ENCODE peak calls at places on chromosomes 16 and 17, in five cellular contexts. M is GM10248, N is sigmoid colon, B is A549, J is fibroblast of lung. I is an unnamed sample.

GRCh38 chr17:55513885-55514590 is 2.8 kb upstream of the SMIM36 start:
- DNase-seq in B (peak; percentile 61), J (peak; percentile 31), N (peak; percentile 81), M (peak; percentile 58), I (peak; percentile 77)

GRCh38 chr16:88977028-88977844 is at the start of gene CBFA2T3:
- DNase-seq in B (no peak), M (peak; percentile 62), N (peak; percentile 90), J (no peak), I (peak; percentile 70)

GRCh38 chr16:66441586-66442375 is 14.7 kb downstream of the BEAN1 start:
- DNase-seq in N (no peak), J (peak; percentile 73), B (no peak), M (no peak), I (no peak)

GRCh38 chr16:67470314-67470713 is 10.6 kb downstream of the ATP6V0D1 start:
- DNase-seq in N (peak; percentile 86), M (no peak), B (no peak), J (no peak), I (no peak)

GRCh38 chr17:7590743-7591142 is 849 bp upstream of the SOX15 start:
- DNase-seq in M (no peak), B (peak; percentile 69), J (peak; percentile 76), N (no peak), I (no peak)

GRCh38 chr17:63925615-63926014 is 6.5 kb downstream of the CD79B start:
- DNase-seq in B (no peak), J (no peak), M (no peak), N (no peak), I (no peak)

GRCh38 chr17:71828182-71828596 is 292.6 kb upstream of the SOX9 start:
- DNase-seq in M (no peak), N (no peak), J (peak; percentile 82), B (no peak), I (peak; percentile 8)

GRCh38 chr17:51044964-51045363 is 75.7 kb downstream of the SPAG9 start:
- DNase-seq in B (no peak), M (no peak), N (no peak), J (peak; percentile 30), I (no peak)

GRCh38 chr17:7296189-7296861 is 1.9 kb upstream of the YBX2 start:
- DNase-seq in J (peak; percentile 67), M (peak; percentile 87), B (peak; percentile 86), N (peak; percentile 94), I (peak; percentile 95)

GRCh38 chr17:73308017-73308823 is 3.6 kb downstream of the CDC42EP4 start:
- DNase-seq in N (peak; percentile 92), M (no peak), J (peak; percentile 86), B (peak; percentile 92), I (no peak)

GRCh38 chr16:83247767-83248372 is 559.9 kb upstream of the HSBP1 start:
- DNase-seq in B (no peak), M (no peak), N (no peak), J (no peak), I (no peak)

GRCh38 chr17:43768943-43769342 is 9.8 kb downstream of the DUSP3 start:
- DNase-seq in N (no peak), B (no peak), M (no peak), J (no peak), I (no peak)

GRCh38 chr17:34589120-34589965 is 10.0 kb downstream of the TMEM132E start:
- DNase-seq in J (no peak), B (no peak), M (no peak), N (no peak), I (no peak)

GRCh38 chr17:571224-571623 is 143.4 kb downstream of the VPS53 start:
- DNase-seq in M (no peak), B (no peak), J (no peak), N (no peak), I (no peak)

GRCh38 chr17:4362141-4362540 is 4.3 kb downstream of the UBE2G1 start:
- DNase-seq in J (no peak), N (peak; percentile 4), M (no peak), B (no peak), I (no peak)

GRCh38 chr16:79092846-79093245 is 507.7 kb downstream of the MAF start:
- DNase-seq in M (no peak), N (no peak), B (no peak), J (no peak), I (no peak)

GRCh38 chr17:29514792-29515191 is 52.0 kb downstream of the ABHD15 start:
- DNase-seq in J (peak; percentile 24), B (no peak), M (no peak), N (no peak), I (no peak)

GRCh38 chr16:15536813-15537212 is 102.4 kb downstream of the BMERB1 start:
- DNase-seq in M (no peak), N (no peak), B (no peak), J (no peak), I (no peak)

GRCh38 chr16:87436225-87437172 is 44.4 kb downstream of the MAP1LC3B start:
- DNase-seq in M (no peak), J (peak; percentile 70), N (no peak), B (no peak), I (no peak)

GRCh38 chr17:7330099-7331015 is 1.2 kb upstream of the NEURL4 start:
- DNase-seq in B (peak; percentile 100), J (peak; percentile 77), N (peak; percentile 93), M (peak; percentile 88), I (peak; percentile 71)

GRCh38 chr17:42969006-42969581 is 4.8 kb upstream of the AARSD1 start:
- DNase-seq in N (no peak), M (no peak), B (no peak), J (no peak), I (no peak)

GRCh38 chr17:1989135-1989534 is 36.0 kb downstream of the RTN4RL1 start:
- DNase-seq in B (peak; percentile 55), M (no peak), J (peak; percentile 91), N (peak; percentile 80), I (no peak)

GRCh38 chr16:11390573-11391495 is 45.6 kb downstream of the RMI2 start:
- DNase-seq in J (no peak), B (no peak), M (no peak), N (peak; percentile 41), I (no peak)

GRCh38 chr16:3246002-3246401 is 10.4 kb downstream of the MEFV start:
- DNase-seq in B (no peak), J (no peak), N (no peak), M (no peak), I (no peak)

GRCh38 chr17:19645608-19646250 is 2.8 kb upstream of the ALDH3A2 start:
- DNase-seq in N (no peak), J (peak; percentile 33), B (peak; percentile 40), M (peak; percentile 62), I (peak; percentile 61)

GRCh38 chr17:83196973-83197880 is 117.8 kb downstream of the METRNL start:
- DNase-seq in M (no peak), B (no peak), J (no peak), N (peak; percentile 63), I (no peak)

GRCh38 chr17:81484195-81484979 is 28.2 kb downstream of the ACTG1 start:
- DNase-seq in M (peak; percentile 89), J (peak; percentile 69), N (peak; percentile 94), B (peak; percentile 80), I (peak; percentile 93)

GRCh38 chr17:18951941-18952842 is at the start of gene SLC5A10:
- DNase-seq in B (peak; percentile 68), J (no peak), M (no peak), N (no peak), I (no peak)

GRCh38 chr16:48432136-48432535 is 46.9 kb upstream of the SIAH1 start:
- DNase-seq in M (peak; percentile 65), N (no peak), B (no peak), J (no peak), I (no peak)

DNA sequence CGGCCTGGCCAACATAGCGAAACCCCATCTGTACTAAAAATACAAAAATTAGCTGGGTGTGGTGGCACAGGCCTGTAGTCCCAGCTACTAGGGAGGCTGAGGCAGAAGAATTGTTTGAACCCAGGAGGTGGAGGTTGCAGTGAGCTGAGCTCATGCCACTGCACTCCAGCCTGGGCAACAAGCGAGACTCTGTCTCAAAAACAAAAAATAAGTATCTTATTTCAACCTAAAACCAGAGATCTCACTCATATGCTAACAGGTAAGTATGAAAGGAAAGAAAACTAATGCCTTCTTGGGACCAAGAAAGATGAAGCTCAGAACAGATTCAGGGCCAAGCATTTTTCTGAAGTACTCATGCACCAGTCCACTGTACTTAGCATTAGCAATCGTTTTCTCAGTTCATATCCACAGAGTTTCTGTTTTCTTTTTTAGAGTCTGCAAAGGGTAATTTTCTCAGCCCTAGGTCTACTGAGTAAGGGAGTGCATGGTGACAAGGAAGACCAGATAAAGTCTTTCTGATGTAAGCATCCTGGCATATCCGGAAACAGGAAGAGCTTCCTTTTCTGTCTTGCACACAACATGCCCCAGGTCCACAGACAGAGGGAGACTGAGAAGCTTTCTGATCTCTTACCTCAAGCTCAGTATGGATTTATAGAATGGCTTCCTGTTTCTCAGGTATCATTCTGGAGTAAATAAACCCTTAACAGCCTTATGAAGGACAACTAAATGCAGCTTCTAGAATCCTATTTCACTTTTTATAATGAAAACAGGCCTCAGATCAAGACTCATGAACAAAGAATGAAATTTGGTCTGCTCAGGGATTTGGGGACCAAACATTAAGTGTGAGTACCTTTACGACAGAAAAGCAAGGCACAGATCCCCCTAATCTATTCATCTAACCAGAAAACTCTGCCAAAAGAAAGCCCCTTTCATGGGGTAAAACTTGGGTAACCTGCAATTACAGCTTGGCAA is 38.7 kb upstream of the FOXJ1 start:
- DNase-seq in B (no peak), J (no peak), N (no peak), M (peak; percentile 43), I (no peak)
- TF ChIP-seq CTCF in B (no peak), J (no peak), N (no peak), M (no peak), I (no peak)

GRCh38 chr17:9645858-9646555 is 690 bp downstream of the USP43 start:
- DNase-seq in J (peak; percentile 33), N (no peak), B (peak; percentile 56), M (peak; percentile 48), I (peak; percentile 55)
- TF ChIP-seq CTCF in J (no peak), N (no peak), B (peak; percentile 55), M (no peak), I (no peak)

GRCh38 chr16:56956756-56957155 is 5.0 kb upstream of the CETP start:
- DNase-seq in J (no peak), M (no peak), B (no peak), N (no peak), I (no peak)
- TF ChIP-seq CTCF in J (peak; percentile 16), M (no peak), B (no peak), N (no peak), I (no peak)

GRCh38 chr16:881219-882097 is 80.9 kb upstream of the GNG13 start:
- DNase-seq in B (no peak), N (peak; percentile 54), J (no peak), M (no peak), I (no peak)

GRCh38 chr16:882256-882655 is 81.7 kb upstream of the GNG13 start:
- DNase-seq in B (no peak), J (no peak), M (no peak), N (peak; percentile 40), I (no peak)

GRCh38 chr16:883781-884180 is 83.2 kb upstream of the GNG13 start:
- DNase-seq in M (no peak), B (no peak), N (no peak), J (no peak), I (no peak)

GRCh38 chr16:884232-884631 is 83.7 kb upstream of the GNG13 start:
- DNase-seq in N (no peak), M (no peak), J (no peak), B (no peak), I (no peak)

DNA sequence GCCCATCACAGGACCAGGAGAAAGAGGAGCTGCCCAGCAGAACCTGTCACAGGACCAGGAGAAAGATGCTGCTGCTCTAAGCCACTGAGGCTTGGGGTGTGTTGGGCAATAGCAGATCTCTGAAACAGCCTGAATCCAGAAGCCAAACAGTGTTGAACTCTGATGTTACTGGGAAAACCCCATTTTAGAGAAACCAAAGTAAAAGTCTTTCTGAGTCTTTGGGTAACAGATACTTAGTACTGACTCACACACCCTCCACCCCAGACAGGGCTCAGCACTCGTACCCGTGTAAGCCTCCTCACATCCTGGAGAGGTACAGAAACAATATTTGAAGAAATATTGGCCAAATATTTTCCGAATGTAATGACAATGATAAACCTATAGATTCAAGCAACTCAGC is 82.8 kb upstream of the GNG13 start:
- DNase-seq in B (no peak), N (peak; percentile 24), J (no peak), M (no peak), I (no peak)
- TF ChIP-seq CTCF in B (no peak), N (no peak), J (no peak), M (no peak), I (no peak)

I was measured in endothelial cell.